ENCODE peak calls at places on chromosomes 16 and 17, in seven cellular contexts. F, W, Q, K, H, N and S are unnamed samples.
A peak's percentile ranks its signal among the peaks of the same experiment; 100 is the strongest.

GRCh38 chr16:89241187-89242003 is 23.9 kb downstream of the ZNF778 start:
- DNase-seq in F (peak; percentile 23), W (no peak), Q (peak; percentile 83), K (peak; percentile 72), H (peak; percentile 82), N (peak; percentile 77), S (peak; percentile 81)

GRCh38 chr17:78223765-78224164 is 7.7 kb upstream of the TMEM235 start:
- DNase-seq in F (no peak), W (no peak), Q (no peak), K (no peak), H (no peak), N (no peak), S (no peak)

GRCh38 chr17:44219126-44219635 is 294 bp downstream of the UBTF start:
- DNase-seq in F (no peak), W (no peak), Q (peak; percentile 65), K (peak; percentile 81), H (peak; percentile 65), N (peak; percentile 67), S (peak; percentile 82)

GRCh38 chr17:35429702-35430101 is 2.6 kb downstream of the SLFN12 start:
- DNase-seq in F (no peak), W (no peak), Q (no peak), K (no peak), H (no peak), N (no peak), S (no peak)

GRCh38 chr16:48432136-48432535 is 46.9 kb upstream of the SIAH1 start:
- DNase-seq in F (no peak), W (no peak), Q (no peak), K (no peak), H (no peak), N (no peak), S (peak; percentile 24)

GRCh38 chr16:3468501-3468900 is 25.0 kb downstream of the NAA60 start:
- DNase-seq in F (no peak), W (no peak), Q (no peak), K (no peak), H (no peak), N (no peak), S (no peak)

GRCh38 chr17:65039349-65039988 is 17.1 kb downstream of the GNA13 start:
- DNase-seq in F (no peak), W (no peak), Q (no peak), K (no peak), H (no peak), N (peak; percentile 54), S (no peak)

GRCh38 chr16:57752203-57752580 is 16.6 kb downstream of the KATNB1 start:
- DNase-seq in F (no peak), W (no peak), Q (no peak), K (no peak), H (no peak), N (no peak), S (no peak)

GRCh38 chr16:12516621-12517309 is 286.9 kb downstream of the CPPED1 start:
- DNase-seq in F (no peak), W (no peak), Q (no peak), K (no peak), H (no peak), N (no peak), S (no peak)

GRCh38 chr17:8105957-8106398 is 12.3 kb downstream of the ALOXE3 start:
- DNase-seq in F (no peak), W (no peak), Q (no peak), K (no peak), H (no peak), N (no peak), S (no peak)

GRCh38 chr16:10122546-10122945 is 59.7 kb downstream of the GRIN2A start:
- DNase-seq in F (no peak), W (no peak), Q (peak; percentile 7), K (no peak), H (no peak), N (no peak), S (no peak)
- TF ChIP-seq CTCF in F (peak; percentile 44), W (no peak), Q (peak; percentile 37), K (no peak), H (no peak), N (no peak), S (no peak)

DNA sequence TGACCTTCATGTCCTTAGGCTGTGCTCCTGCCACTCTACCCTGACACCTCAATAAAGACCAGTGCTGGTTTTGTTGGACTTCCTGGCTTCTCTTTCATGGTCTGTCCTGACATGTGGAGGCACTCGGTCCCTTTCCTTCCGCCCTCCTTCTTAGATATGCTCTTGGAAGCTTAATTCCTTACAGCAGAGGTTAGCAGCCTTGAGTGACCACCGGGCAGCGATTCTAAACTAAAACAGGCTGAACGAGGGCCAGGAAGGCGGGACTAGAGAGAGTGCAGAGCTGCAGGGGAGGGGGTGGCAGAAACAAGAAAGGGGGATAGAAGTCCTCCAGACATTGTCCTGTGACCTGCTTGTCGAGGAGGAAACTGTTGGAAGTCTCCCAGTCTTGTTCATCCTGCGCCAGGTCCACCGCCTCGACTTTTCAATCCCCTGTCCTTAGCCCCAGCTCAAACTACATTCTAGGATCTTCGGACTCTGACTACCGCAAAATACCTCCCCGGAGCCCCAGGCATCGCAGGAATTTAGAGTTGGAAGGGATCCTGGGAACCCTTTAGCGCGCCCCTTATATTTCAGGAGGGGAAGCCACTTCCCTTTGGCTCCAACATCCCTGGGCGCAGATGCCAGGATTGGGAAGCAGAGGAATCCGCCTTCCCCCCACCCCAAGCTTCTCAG is 1.2 kb downstream of the AHSP start:
- DNase-seq in F (no peak), W (no peak), Q (no peak), K (no peak), H (peak; percentile 23), N (no peak), S (no peak)
- H3K4me3 ChIP-seq in F (peak overlapping the region; percentile 69), W (no peak overlapping the region), Q (no peak overlapping the region), K (no peak overlapping the region), H (peak overlapping the region; percentile 39), N (no peak overlapping the region), S (no peak overlapping the region)

DNA sequence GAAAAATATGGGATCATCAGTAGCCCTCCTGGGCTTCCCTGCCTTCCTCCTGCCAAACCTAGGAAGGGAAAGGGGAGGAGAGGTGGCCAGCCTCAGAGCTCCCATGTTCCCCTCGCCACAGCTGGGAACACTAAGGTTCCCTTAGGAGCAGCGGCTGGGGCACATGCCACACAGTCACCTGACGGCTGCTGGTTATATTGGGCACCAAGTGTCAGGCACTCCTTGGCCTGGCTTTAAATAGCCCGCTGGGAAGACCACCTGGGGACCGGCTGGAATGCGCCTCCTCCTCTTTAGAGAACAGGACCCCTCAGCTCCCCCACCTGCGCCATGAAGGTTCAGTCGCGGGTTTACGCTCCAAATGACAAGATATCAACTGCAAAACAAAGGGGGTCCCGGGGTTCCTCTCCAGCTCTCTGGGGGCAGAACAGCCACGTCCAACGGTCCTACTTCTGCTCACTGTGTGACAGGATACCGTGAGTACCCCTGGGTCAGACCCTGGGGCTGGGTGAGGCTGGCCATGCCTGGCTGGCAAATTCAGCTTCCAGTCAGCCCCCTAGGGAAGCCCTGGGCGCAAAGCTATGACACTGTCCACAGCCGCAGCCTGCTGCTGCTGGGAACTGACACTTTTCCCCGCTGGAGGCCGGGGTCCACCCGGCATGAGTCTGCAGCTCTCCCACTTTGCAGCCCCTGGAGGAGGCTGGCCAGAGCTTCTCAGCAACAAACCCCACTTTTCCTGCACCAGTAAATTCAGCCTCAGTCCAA is 3.3 kb downstream of the SMIM5 start:
- DNase-seq in F (no peak), W (no peak), Q (no peak), K (no peak), H (no peak), N (no peak), S (peak; percentile 28)
- H3K4me1 ChIP-seq in F (peaks cover 23% of the 10 kb centered on the region), W (peaks cover 20% of the 10 kb centered on the region), Q (peaks cover 12% of the 10 kb centered on the region), K (peaks cover 13% of the 10 kb centered on the region), H (peaks cover 15% of the 10 kb centered on the region), N (peaks cover 8% of the 10 kb centered on the region), S (peaks cover 37% of the 10 kb centered on the region)

DNA sequence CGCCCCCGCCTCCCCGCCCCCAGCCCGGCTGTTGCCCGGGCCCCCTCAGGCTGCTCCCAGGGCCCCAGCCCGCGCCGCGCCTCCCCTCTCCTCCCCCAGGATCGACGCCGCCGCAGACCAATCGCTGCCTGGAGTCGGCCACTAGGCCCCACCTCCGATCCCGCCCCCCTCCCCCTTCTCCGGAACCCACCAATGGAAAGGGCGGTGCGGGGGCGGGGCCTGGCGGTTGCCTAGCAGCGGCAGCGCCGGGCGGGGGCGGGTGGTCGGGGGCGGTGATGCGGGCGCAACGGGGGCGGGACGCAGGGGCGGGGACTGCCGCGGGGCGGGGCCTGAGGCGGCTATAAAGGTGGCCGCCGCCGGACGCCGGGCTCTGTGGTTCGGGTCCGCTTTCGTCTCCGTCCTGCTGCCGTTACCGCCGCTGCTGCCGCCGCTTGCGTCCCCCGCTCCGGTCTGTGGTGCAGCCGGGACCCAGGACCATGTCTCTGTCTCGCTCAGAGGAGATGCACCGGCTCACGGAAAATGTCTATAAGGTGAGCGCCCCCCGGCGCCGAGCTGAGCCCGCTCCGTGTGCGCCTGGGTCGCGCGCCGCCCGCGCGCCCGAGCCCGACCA is at the start of gene BAIAP2:
- DNase-seq in F (peak; percentile 70), W (peak; percentile 82), Q (peak; percentile 96), K (peak; percentile 99), H (peak; percentile 90), N (peak; percentile 98), S (peak; percentile 98)
- TF ChIP-seq CTCF in F (no peak), W (no peak), Q (peak; percentile 57), K (no peak), H (peak; percentile 17), N (no peak), S (no peak)

GRCh38 chr17:68100000-68100641 is 64.6 kb downstream of the KPNA2 start:
- DNase-seq in F (no peak), W (no peak), Q (no peak), K (no peak), H (no peak), N (no peak), S (no peak)
- H3K4me3 ChIP-seq in F (no peak overlapping the region), W (no peak overlapping the region), Q (no peak overlapping the region), K (no peak overlapping the region), H (no peak overlapping the region), N (no peak overlapping the region), S (no peak overlapping the region)